ENCODE peak calls at places on chromosome 4, in ten cellular contexts. F is trophoblast cell; Y is aorta; U is spleen; K is left lung; N is endodermal cell; D is ovary; E is MG63; B is psoas muscle; W is CD4-positive, CD25-positive, alpha-beta regulatory T cell. M is an unnamed sample. For H3K36me3, the result is how much of the 10 kb centered on the place peaks cover.

GRCh38 chr4:161656525-161656924 is 507.3 kb downstream of the FSTL5 start:
- DNase-seq in D (no peak), K (no peak), E (no peak), Y (no peak), F (no peak), N (no peak), W (no peak), U (no peak), B (no peak), M (no peak)

GRCh38 chr4:124564121-124564520 is 148.4 kb downstream of the ANKRD50 start:
- DNase-seq in Y (no peak), B (no peak), U (no peak), F (no peak), E (no peak), N (no peak), K (no peak), W (no peak), D (no peak), M (no peak)

GRCh38 chr4:23001478-23001877 is 308.7 kb downstream of the GBA3 start:
- DNase-seq in Y (no peak), E (no peak), F (no peak), U (no peak), D (no peak), B (no peak), K (no peak), N (no peak), W (no peak), M (no peak)

GRCh38 chr4:54971474-54971950 is 153.9 kb downstream of the KDR start:
- DNase-seq in N (peak), U (no peak), K (no peak), D (no peak), Y (no peak), B (no peak), F (peak), W (peak), E (no peak), M (no peak)

GRCh38 chr4:184287697-184288255 is 70.1 kb upstream of the ENPP6 start:
- DNase-seq in E (no peak), W (no peak), U (no peak), Y (no peak), D (no peak), B (no peak), F (peak), K (no peak), N (peak), M (no peak)

GRCh38 chr4:128322311-128322710 is 34.7 kb upstream of the PGRMC2 start:
- DNase-seq in Y (no peak), B (no peak), W (no peak), N (no peak), F (peak), D (no peak), K (no peak), U (no peak), E (no peak), M (no peak)

GRCh38 chr4:105291920-105292319 is 145.2 kb downstream of the TET2 start:
- DNase-seq in B (no peak), E (no peak), N (no peak), D (no peak), U (no peak), Y (no peak), K (no peak), F (no peak), W (no peak), M (no peak)

GRCh38 chr4:185529413-185529812 is 5.9 kb downstream of the PDLIM3 start:
- DNase-seq in Y (no peak), W (no peak), U (no peak), D (no peak), F (no peak), B (no peak), E (no peak), N (no peak), K (no peak), M (no peak)

GRCh38 chr4:140856692-140857091 is 100.5 kb upstream of the TBC1D9 start:
- DNase-seq in B (peak), Y (no peak), F (no peak), E (peak), D (no peak), U (no peak), W (no peak), K (no peak), N (peak), M (no peak)

GRCh38 chr4:114673306-114673705 is 74.7 kb downstream of the UGT8 start:
- DNase-seq in Y (no peak), W (no peak), D (no peak), U (no peak), K (no peak), E (no peak), N (no peak), B (no peak), F (no peak), M (no peak)

GRCh38 chr4:23163649-23164436 is 471.1 kb downstream of the GBA3 start:
- DNase-seq in W (no peak), D (no peak), E (peak), K (no peak), B (no peak), Y (no peak), U (no peak), N (no peak), F (no peak), M (no peak)

GRCh38 chr4:112652216-112652615 is 15.3 kb downstream of the LARP7 start:
- DNase-seq in K (no peak), F (no peak), N (peak), W (no peak), B (no peak), U (no peak), E (no peak), Y (no peak), D (no peak), M (no peak)

GRCh38 chr4:39730067-39730466 is 32.1 kb downstream of the UBE2K start:
- DNase-seq in K (no peak), N (no peak), U (no peak), E (no peak), Y (no peak), W (no peak), F (peak), D (no peak), B (no peak), M (no peak)

GRCh38 chr4:76194325-76194724 is 19.3 kb downstream of the SCARB2 start:
- DNase-seq in F (peak), D (no peak), B (no peak), W (no peak), K (no peak), E (peak), Y (no peak), U (no peak), N (no peak), M (no peak)

GRCh38 chr4:89000392-89000791 is 56.6 kb downstream of the FAM13A start:
- DNase-seq in F (no peak), W (no peak), E (no peak), N (no peak), B (no peak), D (no peak), K (no peak), Y (no peak), U (no peak), M (no peak)

GRCh38 chr4:109497511-109497910 is 62.5 kb upstream of the MCUB start:
- DNase-seq in K (no peak), N (no peak), U (no peak), D (no peak), W (no peak), F (no peak), Y (no peak), B (no peak), E (no peak), M (no peak)
- H3K36me3 ChIP-seq in K (under half), N (half or more), U (half or more), D (under half), W (half or more), F (under half), Y (under half), B (under half), E (under half), M (under half)

DNA sequence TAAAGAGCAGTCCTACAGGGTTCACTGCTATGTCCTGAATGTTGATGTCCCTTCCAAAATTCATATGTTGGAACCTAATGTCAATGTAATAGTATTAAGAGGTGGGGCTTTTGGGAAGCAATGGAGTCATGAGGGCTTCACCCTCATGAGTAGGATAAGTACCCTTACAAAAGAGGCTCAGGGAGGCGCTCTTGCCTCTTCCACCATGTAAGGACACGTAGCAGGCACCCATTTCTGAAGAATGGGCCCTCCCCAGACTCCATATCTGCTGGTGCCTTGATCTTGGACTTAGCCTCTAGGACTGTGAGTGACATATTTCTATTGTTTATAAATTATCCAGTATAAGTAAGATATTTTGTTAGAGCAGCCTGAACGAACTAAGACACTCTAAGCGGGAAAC is 15.8 kb downstream of the MED28 start:
- DNase-seq in Y (no peak), B (no peak), D (no peak), W (no peak), N (no peak), U (no peak), F (no peak), K (no peak), E (no peak), M (no peak)
- H3K36me3 ChIP-seq in Y (under half), B (under half), D (under half), W (half or more), N (half or more), U (half or more), F (under half), K (under half), E (under half), M (half or more)

GRCh38 chr4:73248821-73249220 is 9.8 kb downstream of the ANKRD17 start:
- DNase-seq in D (no peak), U (no peak), B (no peak), Y (no peak), F (no peak), K (no peak), E (no peak), N (no peak), W (no peak), M (no peak)

GRCh38 chr4:73248416-73248815 is 10.2 kb downstream of the ANKRD17 start:
- DNase-seq in W (no peak), Y (no peak), E (no peak), K (no peak), F (no peak), U (no peak), N (no peak), D (no peak), B (no peak), M (no peak)

GRCh38 chr4:73251384-73251783 is 7.2 kb downstream of the ANKRD17 start:
- DNase-seq in Y (no peak), N (no peak), D (no peak), E (no peak), F (peak), B (no peak), U (no peak), K (no peak), W (no peak), M (no peak)

GRCh38 chr4:73252001-73252400 is 6.6 kb downstream of the ANKRD17 start:
- DNase-seq in D (no peak), E (no peak), F (no peak), U (no peak), N (no peak), Y (no peak), B (no peak), K (no peak), W (no peak), M (no peak)

DNA sequence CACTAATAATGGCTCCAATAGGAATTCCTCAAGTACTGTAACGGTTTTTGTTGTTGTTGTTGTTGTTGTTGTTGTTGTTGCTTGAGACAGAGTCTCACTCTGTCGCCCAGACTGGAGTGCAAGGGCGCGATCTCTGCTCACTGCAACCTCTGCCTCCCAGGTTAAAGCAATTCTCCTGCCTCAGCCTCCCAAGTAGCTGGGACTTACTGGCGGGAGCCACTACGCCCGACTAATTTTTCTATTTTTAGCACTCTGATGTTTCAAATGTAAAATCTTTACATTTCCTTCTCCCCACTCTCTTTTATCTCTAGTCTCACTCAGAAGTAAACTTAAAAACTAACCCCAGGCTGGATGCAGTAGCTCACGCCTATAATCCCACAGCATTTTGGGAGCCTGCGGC is 8.0 kb downstream of the ANKRD17 start:
- DNase-seq in D (no peak), Y (no peak), E (no peak), B (no peak), N (no peak), W (no peak), K (no peak), F (no peak), U (no peak), M (no peak)
- H3K36me3 ChIP-seq in D (under half), Y (under half), E (under half), B (under half), N (under half), W (under half), K (under half), F (under half), U (under half), M (under half)

DNA sequence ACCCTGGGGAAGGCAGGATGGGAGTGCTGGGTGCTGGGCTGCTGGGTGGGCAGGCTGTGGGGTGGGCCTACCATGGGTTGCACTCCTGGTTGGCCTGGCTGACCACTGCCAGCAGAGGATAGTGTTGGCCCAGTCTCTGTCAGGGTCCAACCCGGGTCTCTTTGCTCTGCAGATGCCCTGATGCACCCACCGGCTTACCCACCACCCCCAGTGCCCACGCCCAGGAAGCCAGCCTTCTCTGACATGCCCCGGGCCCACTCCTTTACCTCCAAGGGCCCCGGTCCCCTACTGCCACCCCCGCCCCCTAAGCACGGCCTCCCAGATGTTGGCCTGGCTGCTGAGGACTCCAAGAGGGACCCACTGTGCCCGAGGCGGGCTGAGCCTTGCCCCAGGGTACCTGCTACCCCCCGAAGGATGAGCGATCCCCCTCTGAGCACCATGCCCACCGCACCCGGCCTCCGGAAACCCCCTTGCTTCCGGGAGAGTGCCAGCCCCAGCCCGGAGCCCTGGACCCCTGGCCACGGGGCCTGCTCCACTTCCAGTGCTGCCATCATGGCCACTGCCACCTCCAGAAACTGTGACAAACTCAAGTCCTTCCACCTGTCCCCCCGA is 14.2 kb upstream of the ADD1 start:
- DNase-seq in E (no peak), K (no peak), Y (peak), B (peak), U (peak), N (no peak), D (no peak), W (no peak), F (no peak), M (no peak)
- H3K36me3 ChIP-seq in E (under half), K (under half), Y (under half), B (under half), U (half or more), N (under half), D (under half), W (half or more), F (half or more), M (half or more)

GRCh38 chr4:119523399-119523798 is 105.2 kb downstream of the PDE5A start:
- DNase-seq in U (no peak), E (no peak), D (no peak), F (no peak), N (no peak), B (no peak), W (no peak), K (no peak), Y (no peak), M (no peak)

GRCh38 chr4:119518915-119519410 is 109.6 kb downstream of the PDE5A start:
- DNase-seq in N (no peak), K (no peak), Y (no peak), F (no peak), W (no peak), D (no peak), E (no peak), U (no peak), B (no peak), M (no peak)

GRCh38 chr4:119518230-119518892 is 110.2 kb downstream of the PDE5A start:
- DNase-seq in D (no peak), E (no peak), N (no peak), U (no peak), B (no peak), Y (no peak), F (no peak), W (no peak), K (no peak), M (no peak)

GRCh38 chr4:119517361-119518229 is 111.0 kb downstream of the PDE5A start:
- DNase-seq in D (no peak), W (no peak), U (no peak), E (no peak), Y (no peak), B (no peak), N (no peak), F (peak), K (no peak), M (no peak)

DNA sequence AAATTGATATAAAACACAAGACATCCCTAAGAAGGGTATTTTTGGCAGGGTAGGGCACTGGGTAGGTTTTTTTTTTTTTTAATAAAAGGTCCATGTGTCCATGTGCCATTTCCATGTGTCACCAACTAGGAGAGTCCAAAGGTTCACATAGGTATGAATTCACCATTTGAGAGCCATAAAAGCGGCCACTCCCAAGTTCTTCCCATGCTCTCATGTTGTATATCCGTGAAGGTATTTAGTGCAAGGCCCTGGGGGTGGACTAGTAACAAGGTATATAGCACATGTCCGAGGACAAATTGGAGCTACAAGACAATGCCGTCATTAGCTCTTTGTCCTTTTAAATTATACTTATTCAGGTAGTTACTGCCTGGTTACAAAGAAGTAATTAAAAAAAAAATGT is 107.3 kb downstream of the PDE5A start:
- DNase-seq in E (no peak), D (no peak), K (no peak), F (no peak), W (no peak), N (no peak), U (no peak), B (no peak), Y (no peak), M (no peak)
- H3K36me3 ChIP-seq in E (half or more), D (under half), K (under half), F (under half), W (under half), N (under half), U (under half), B (under half), Y (under half), M (under half)

GRCh38 chr4:145533011-145533410 is 51.4 kb downstream of the SMAD1 start:
- DNase-seq in K (no peak), D (no peak), W (no peak), Y (no peak), E (no peak), N (no peak), B (no peak), F (no peak), U (no peak), M (no peak)

GRCh38 chr4:145538636-145539035 is 57.0 kb downstream of the SMAD1 start:
- DNase-seq in F (no peak), N (no peak), U (no peak), B (no peak), E (no peak), K (no peak), W (no peak), Y (no peak), D (no peak), M (no peak)

GRCh38 chr4:145536044-145536443 is 54.4 kb downstream of the SMAD1 start:
- DNase-seq in F (no peak), W (no peak), K (no peak), U (no peak), E (no peak), Y (no peak), D (no peak), B (no peak), N (no peak), M (no peak)

GRCh38 chr4:145531791-145532190 is 50.1 kb downstream of the SMAD1 start:
- DNase-seq in F (no peak), W (no peak), B (no peak), N (no peak), E (no peak), D (no peak), K (no peak), U (no peak), Y (no peak), M (no peak)

DNA sequence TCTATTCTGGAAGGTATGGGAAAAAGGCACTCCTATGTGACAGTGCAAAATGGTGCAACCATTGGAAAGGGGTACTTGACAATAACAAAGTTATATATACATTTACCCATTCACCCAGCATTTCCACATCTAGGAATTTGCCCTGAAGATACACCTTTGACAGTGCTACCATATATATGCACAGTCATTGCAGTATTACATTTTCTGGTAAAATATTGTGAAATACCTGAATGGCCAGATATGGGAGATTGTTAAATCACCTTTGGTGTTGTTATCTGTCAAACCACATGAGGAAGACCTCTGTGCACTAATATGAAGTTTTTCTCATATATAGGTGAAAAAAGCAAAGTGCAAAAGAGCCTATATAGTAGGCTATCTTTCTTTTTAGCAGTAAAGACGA is 53.5 kb downstream of the SMAD1 start:
- DNase-seq in F (peak), W (no peak), B (no peak), Y (no peak), K (no peak), U (no peak), D (no peak), E (no peak), N (no peak), M (no peak)
- H3K36me3 ChIP-seq in F (under half), W (under half), B (under half), Y (under half), K (under half), U (under half), D (under half), E (under half), N (under half), M (under half)

GRCh38 chr4:3424522-3425095 is 17.2 kb upstream of the HGFAC start:
- DNase-seq in U (no peak), F (no peak), D (no peak), K (peak), Y (no peak), E (no peak), B (no peak), N (no peak), W (no peak), M (no peak)

GRCh38 chr4:3422808-3423297 is 18.9 kb upstream of the HGFAC start:
- DNase-seq in F (no peak), W (no peak), U (no peak), E (no peak), D (no peak), B (peak), Y (peak), N (no peak), K (peak), M (no peak)

GRCh38 chr4:3423952-3424351 is 17.8 kb upstream of the HGFAC start:
- DNase-seq in N (no peak), D (no peak), F (no peak), W (no peak), B (no peak), K (peak), U (no peak), Y (no peak), E (no peak), M (no peak)

GRCh38 chr4:3422241-3422801 is 19.4 kb upstream of the HGFAC start:
- DNase-seq in D (no peak), U (peak), B (peak), W (no peak), K (peak), Y (peak), E (no peak), F (no peak), N (no peak), M (no peak)

GRCh38 chr4:3423406-3423805 is 18.4 kb upstream of the HGFAC start:
- DNase-seq in B (peak), E (no peak), D (no peak), K (peak), W (no peak), Y (no peak), N (no peak), U (no peak), F (no peak), M (no peak)
- H3K36me3 ChIP-seq in B (under half), E (under half), D (under half), K (under half), W (under half), Y (under half), N (under half), U (under half), F (under half), M (under half)

GRCh38 chr4:61079427-61079826 is 120.7 kb upstream of the ADGRL3 start:
- DNase-seq in F (no peak), W (no peak), K (no peak), E (no peak), U (no peak), B (no peak), N (no peak), D (no peak), Y (no peak), M (no peak)
- H3K36me3 ChIP-seq in F (under half), W (under half), K (under half), E (under half), U (under half), B (under half), N (under half), D (under half), Y (under half), M (under half)

GRCh38 chr4:4420421-4420820 is 33.5 kb downstream of the NSG1 start:
- DNase-seq in Y (no peak), U (no peak), D (no peak), E (no peak), F (no peak), N (peak), K (no peak), W (no peak), B (no peak), M (no peak)
- H3K36me3 ChIP-seq in Y (under half), U (half or more), D (under half), E (under half), F (half or more), N (under half), K (under half), W (under half), B (under half), M (under half)

M was measured in heart right ventricle.